ENCODE peak calls at places on chromosomes 16 and 17, in seven cellular contexts. S, U, L, I, B, K and J are unnamed samples.

GRCh38 chr17:49002331-49002730 is 5.1 kb downstream of the IGF2BP1 start:
- DNase-seq in U (no peak), B (no peak), S (no peak), K (no peak), I (no peak), L (no peak), J (no peak)

GRCh38 chr16:14286381-14287230 is 215.5 kb downstream of the MRTFB start:
- DNase-seq in K (no peak), S (no peak), L (no peak), U (no peak), B (no peak), I (no peak), J (no peak)

GRCh38 chr17:1008008-1008761 is 11.3 kb downstream of the TIMM22 start:
- DNase-seq in S (no peak), U (no peak), K (no peak), L (peak), B (no peak), I (no peak), J (no peak)

GRCh38 chr17:72152392-72152727 is 31.5 kb downstream of the SOX9 start:
- DNase-seq in U (no peak), I (no peak), K (no peak), L (no peak), B (no peak), S (no peak), J (no peak)

GRCh38 chr17:3879181-3879580 is 13.7 kb downstream of the CAMKK1 start:
- DNase-seq in B (no peak), K (no peak), I (no peak), L (peak), U (no peak), S (no peak), J (no peak)

GRCh38 chr16:57480754-57481230 is 5.5 kb downstream of the DOK4 start:
- DNase-seq in B (no peak), L (peak), U (no peak), K (no peak), I (no peak), S (no peak), J (no peak)

GRCh38 chr17:39213852-39214251 is 11.9 kb downstream of the STAC2 start:
- DNase-seq in U (peak), S (no peak), B (no peak), K (no peak), L (no peak), I (no peak), J (no peak)

GRCh38 chr16:23434380-23434779 is 18.6 kb downstream of the COG7 start:
- DNase-seq in L (peak), B (no peak), K (peak), S (peak), U (peak), I (peak), J (peak)

GRCh38 chr16:4913130-4913773 is 23.7 kb downstream of the PPL start:
- DNase-seq in S (no peak), L (no peak), B (no peak), I (no peak), K (no peak), U (no peak), J (no peak)

GRCh38 chr17:45096141-45096540 is 35.0 kb downstream of the NMT1 start:
- DNase-seq in B (no peak), S (no peak), K (no peak), L (no peak), U (peak), I (peak), J (peak)

GRCh38 chr16:81730090-81731051 is 48.7 kb upstream of the PLCG2 start:
- DNase-seq in L (peak), K (no peak), I (peak), S (peak), U (peak), B (peak), J (peak)

GRCh38 chr17:6775871-6776405 is at the start of gene FBXO39:
- DNase-seq in U (no peak), L (no peak), S (no peak), K (no peak), B (no peak), I (no peak), J (no peak)

GRCh38 chr17:28221751-28222414 is 97.1 kb upstream of the TMEM97 start:
- DNase-seq in B (no peak), K (no peak), I (no peak), S (no peak), L (no peak), U (no peak), J (no peak)

GRCh38 chr17:37106049-37106448 is 157.3 kb downstream of the AATF start:
- DNase-seq in L (no peak), U (no peak), B (no peak), S (no peak), I (no peak), K (no peak), J (peak)

GRCh38 chr17:37110012-37110701 is 161.4 kb downstream of the AATF start:
- DNase-seq in B (no peak), K (no peak), L (peak), I (no peak), S (no peak), U (no peak), J (no peak)

GRCh38 chr17:37111329-37111728 is 162.6 kb downstream of the AATF start:
- DNase-seq in S (no peak), I (no peak), U (no peak), K (no peak), B (no peak), L (no peak), J (no peak)

GRCh38 chr17:37110816-37111215 is 162.1 kb downstream of the AATF start:
- DNase-seq in B (no peak), S (no peak), U (no peak), K (no peak), L (no peak), I (no peak), J (no peak)

DNA sequence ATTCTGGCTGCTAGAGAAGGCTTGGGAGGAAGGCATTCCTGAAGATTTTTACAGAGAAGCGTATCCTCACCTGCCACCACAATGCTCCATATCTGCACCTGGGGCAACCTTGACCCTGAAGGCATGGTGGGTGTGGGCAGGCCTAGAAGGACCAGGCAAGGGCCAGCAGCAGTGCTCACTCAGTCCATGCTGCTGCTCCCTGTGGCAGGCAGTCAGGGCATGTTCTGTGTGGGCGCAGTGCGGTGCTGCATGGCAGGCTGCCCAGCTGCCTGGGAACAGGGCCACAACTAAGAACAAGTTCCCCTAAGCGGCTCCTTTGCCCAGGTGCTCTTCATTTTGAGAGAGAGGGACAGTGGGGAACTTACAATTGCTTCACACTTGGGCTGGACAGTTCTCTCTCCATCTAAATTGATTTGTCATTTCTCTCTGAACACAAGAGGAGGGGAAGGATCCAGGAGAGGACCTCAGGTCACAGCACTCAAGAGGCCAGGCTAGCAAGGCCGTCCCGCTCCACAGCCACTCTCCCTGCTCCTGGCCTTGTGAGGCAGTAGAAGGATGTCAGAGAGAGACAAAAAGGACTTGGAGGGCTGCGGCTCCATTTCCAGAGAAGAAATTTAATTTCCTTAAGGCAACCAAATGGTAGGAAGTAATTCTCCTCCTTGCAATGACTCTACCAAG is 158.8 kb downstream of the AATF start:
- DNase-seq in S (no peak), U (no peak), B (no peak), I (no peak), K (no peak), L (peak), J (peak)
- TF ChIP-seq JUND in S (no peak), U (no peak), B (no peak), I (no peak), K (no peak), L (no peak), J (no peak)

GRCh38 chr16:25151996-25152395 is 40.5 kb downstream of the LCMT1 start:
- DNase-seq in L (no peak), K (no peak), S (no peak), U (peak), B (no peak), I (no peak), J (no peak)
- TF ChIP-seq JUND in L (no peak), K (no peak), S (no peak), U (peak), B (no peak), I (no peak), J (no peak)

GRCh38 chr17:47665655-47666054 is 15.9 kb downstream of the KPNB1 start:
- DNase-seq in I (no peak), S (no peak), K (no peak), B (no peak), L (no peak), U (no peak), J (no peak)
- TF ChIP-seq JUND in I (no peak), S (no peak), K (no peak), B (no peak), L (no peak), U (no peak), J (no peak)

GRCh38 chr16:11380836-11381235 is 35.6 kb downstream of the RMI2 start:
- DNase-seq in K (no peak), U (no peak), I (no peak), L (no peak), S (no peak), B (no peak), J (no peak)
- TF ChIP-seq JUND in K (no peak), U (no peak), I (no peak), L (no peak), S (no peak), B (no peak), J (no peak)

GRCh38 chr17:76982408-76983074 is 114.3 kb downstream of the MGAT5B start:
- DNase-seq in L (no peak), S (no peak), I (no peak), B (no peak), K (no peak), U (no peak), J (no peak)
- TF ChIP-seq JUND in L (no peak), S (no peak), I (no peak), B (no peak), K (no peak), U (no peak), J (no peak)